ENCODE peak calls at places on chromosomes 3 and 15, in nine cellular contexts. J, I, Y, L, R, D, U, Q and H are unnamed samples.

GRCh38 chr15:70669006-70669602 is 94.3 kb downstream of the UACA start:
- ATAC-seq in U (no peak), L (no peak), R (no peak), J (no peak), Q (no peak), I (no peak), Y (no peak), D (no peak), H (no peak)

GRCh38 chr3:142501004-142501926 is 53.4 kb upstream of the XRN1 start:
- ATAC-seq in Y (no peak), D (no peak), J (no peak), L (no peak), R (no peak), Q (no peak), U (no peak), I (no peak), H (no peak)

GRCh38 chr3:112046599-112046998 is 12.1 kb downstream of the TMPRSS7 start:
- ATAC-seq in J (no peak), R (no peak), D (no peak), U (no peak), Y (no peak), L (no peak), I (no peak), Q (no peak), H (no peak)

GRCh38 chr3:131669590-131669989 is 166.8 kb upstream of the MRPL3 start:
- ATAC-seq in Q (no peak), R (no peak), I (no peak), J (no peak), U (no peak), Y (no peak), D (no peak), L (no peak), H (no peak)

GRCh38 chr15:73467758-73468157 is 24.8 kb downstream of the REC114 start:
- ATAC-seq in I (no peak), D (no peak), J (no peak), Y (no peak), U (no peak), L (no peak), R (no peak), Q (no peak), H (no peak)

GRCh38 chr3:124997303-124998246 is 58.2 kb downstream of the HEG1 start:
- ATAC-seq in D (no peak), I (no peak), J (no peak), Q (no peak), U (no peak), L (no peak), R (no peak), Y (no peak), H (no peak)

GRCh38 chr15:68366314-68366713 is 65.6 kb downstream of the ITGA11 start:
- ATAC-seq in Y (no peak), I (no peak), D (no peak), J (no peak), U (no peak), Q (no peak), L (no peak), R (no peak), H (no peak)

GRCh38 chr3:197501496-197501878 is 54.3 kb downstream of the BDH1 start:
- ATAC-seq in Y (no peak), U (no peak), L (peak; percentile 9), I (no peak), D (no peak), Q (no peak), R (peak; percentile 38), J (no peak), H (peak; percentile 15)